ENCODE peak calls at places on chromosome 19, in seven cellular contexts. M, U, L, C, S, B and K are unnamed samples.

GRCh38 chr19:5369962-5370367 is 29.4 kb upstream of the PTPRS start:
- DNase-seq in B (peak; percentile 39), U (peak; percentile 28), S (peak; percentile 48), L (no peak), C (peak; percentile 67), M (no peak), K (peak; percentile 66)

GRCh38 chr19:15629003-15629880 is 11.5 kb upstream of the CYP4F3 start:
- DNase-seq in L (peak; percentile 42), C (peak; percentile 84), B (peak; percentile 59), M (peak; percentile 64), S (peak; percentile 73), U (peak; percentile 53), K (peak; percentile 84)

GRCh38 chr19:42178791-42179500 is 38.5 kb downstream of the DEDD2 start:
- DNase-seq in M (no peak), U (no peak), C (peak; percentile 35), B (no peak), S (peak; percentile 56), L (no peak), K (no peak)

GRCh38 chr19:5090780-5091575 is 122.1 kb downstream of the KDM4B start:
- DNase-seq in B (peak; percentile 14), S (no peak), U (peak; percentile 33), C (no peak), M (no peak), L (peak; percentile 73), K (no peak)

GRCh38 chr19:47675859-47676258 is 37.4 kb upstream of the EHD2 start:
- DNase-seq in U (no peak), M (no peak), L (no peak), C (no peak), B (no peak), S (no peak), K (no peak)

GRCh38 chr19:34269968-34270621 is 15.7 kb downstream of the GARRE1 start:
- DNase-seq in C (peak; percentile 64), B (peak; percentile 90), U (peak; percentile 92), S (peak; percentile 89), L (peak; percentile 51), M (peak; percentile 70), K (peak; percentile 43)

GRCh38 chr19:15210323-15210774 is 9.6 kb upstream of the NOTCH3 start:
- DNase-seq in B (peak; percentile 97), L (peak; percentile 67), M (peak; percentile 57), U (peak; percentile 74), S (no peak), C (no peak), K (no peak)

GRCh38 chr19:53076984-53077383 is 26.2 kb downstream of the ZNF160 start:
- DNase-seq in C (no peak), M (no peak), S (peak; percentile 25), U (peak; percentile 61), B (peak; percentile 70), L (peak; percentile 15), K (no peak)

GRCh38 chr19:4456843-4457653 is 546 bp downstream of the UBXN6 start:
- DNase-seq in C (peak; percentile 82), L (peak; percentile 60), M (peak; percentile 25), B (peak; percentile 50), S (peak; percentile 69), U (peak; percentile 70), K (peak; percentile 88)

GRCh38 chr19:43634877-43635560 is 4.6 kb downstream of the CADM4 start:
- DNase-seq in U (peak; percentile 24), L (peak; percentile 39), B (peak; percentile 61), S (peak; percentile 57), C (no peak), M (no peak), K (no peak)

GRCh38 chr19:30046522-30046921 is 104.5 kb downstream of the URI1 start:
- DNase-seq in C (no peak), U (peak; percentile 9), L (no peak), B (peak; percentile 5), M (no peak), S (peak; percentile 26), K (peak; percentile 45)
- TF ChIP-seq CTCF in C (peak; percentile 50), U (peak; percentile 46), L (peak; percentile 56), B (peak; percentile 45), M (peak; percentile 9), S (peak; percentile 79), K (peak; percentile 66)

DNA sequence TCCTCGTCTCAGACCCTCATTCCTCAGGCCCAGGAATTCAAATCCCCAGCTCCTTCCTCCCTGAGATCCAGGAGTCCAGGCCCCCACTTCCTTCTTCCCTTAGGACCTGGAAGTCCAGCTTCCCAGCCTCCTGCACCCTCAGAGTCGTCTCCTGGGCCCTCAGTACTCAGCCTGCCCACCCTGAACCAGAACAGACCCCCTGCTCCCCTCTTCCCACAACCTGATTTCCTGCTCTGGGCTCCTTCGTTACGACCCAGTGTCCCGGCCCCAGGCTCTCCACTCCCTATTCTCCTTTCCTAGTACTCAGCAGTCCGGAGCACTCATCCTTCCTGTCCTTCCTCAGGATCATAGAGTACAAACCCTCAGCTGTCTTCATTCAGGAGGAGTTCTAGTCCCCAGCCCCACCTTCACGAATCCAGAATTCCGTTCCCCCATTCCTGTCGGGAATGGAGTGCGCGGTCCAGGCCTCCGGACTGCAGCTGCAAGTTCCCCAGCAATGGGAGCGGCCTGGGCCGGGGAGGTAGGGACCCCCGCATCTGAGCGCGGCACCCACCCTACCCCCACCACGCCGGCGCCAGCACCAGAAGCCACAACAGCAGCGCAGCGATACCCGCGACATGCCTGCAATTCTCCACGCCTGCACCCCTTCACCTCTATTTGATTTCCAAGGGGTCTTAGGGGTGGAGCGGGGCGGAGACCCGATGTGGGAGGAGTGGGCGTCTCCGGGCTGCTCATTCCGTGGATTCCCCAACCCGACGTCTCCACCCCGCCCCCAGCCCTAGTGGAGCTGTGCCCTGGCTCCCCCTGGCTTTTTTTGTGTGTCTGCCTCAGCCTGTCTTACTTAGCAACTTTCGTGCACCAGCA is 12.7 kb downstream of the EGLN2 start:
- DNase-seq in U (no peak), M (no peak), C (no peak), B (no peak), S (no peak), L (no peak), K (no peak)
- TF ChIP-seq CTCF in U (no peak), M (no peak), C (peak; percentile 20), B (no peak), S (no peak), L (no peak), K (peak; percentile 20)

DNA sequence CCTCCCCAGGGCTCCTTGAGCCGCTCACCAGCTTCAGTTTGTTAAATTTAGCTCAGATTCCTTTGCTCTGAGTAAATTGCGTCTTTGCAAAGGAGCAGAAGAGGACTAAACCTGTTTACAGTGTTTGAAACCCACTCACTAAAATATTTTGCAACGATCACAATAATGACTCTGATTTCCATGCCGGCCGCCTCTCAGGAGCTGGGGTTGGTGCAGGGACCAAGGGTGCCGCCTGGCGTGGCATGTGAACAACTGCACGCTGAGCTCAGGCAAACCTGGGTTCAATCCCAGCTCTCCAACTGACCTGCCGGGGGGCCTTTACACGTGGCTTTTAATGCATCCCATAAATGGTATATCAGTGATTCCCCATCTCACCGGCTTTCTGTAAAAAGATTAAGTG is 68.7 kb upstream of the CACNA1A start:
- DNase-seq in S (peak; percentile 8), M (no peak), U (no peak), B (peak; percentile 35), L (peak; percentile 50), C (no peak), K (no peak)
- TF ChIP-seq CTCF in S (peak; percentile 47), M (no peak), U (peak; percentile 32), B (peak; percentile 45), L (peak; percentile 63), C (peak; percentile 33), K (no peak)

GRCh38 chr19:29535432-29535831 is 9.6 kb downstream of the VSTM2B start:
- DNase-seq in B (no peak), M (no peak), U (no peak), C (no peak), S (no peak), L (no peak), K (no peak)

GRCh38 chr19:29537181-29537580 is 11.4 kb downstream of the VSTM2B start:
- DNase-seq in L (no peak), U (no peak), S (no peak), B (no peak), C (no peak), M (no peak), K (no peak)

GRCh38 chr19:29533578-29534544 is 8.1 kb downstream of the VSTM2B start:
- DNase-seq in M (no peak), U (no peak), C (no peak), L (no peak), B (no peak), S (no peak), K (no peak)

GRCh38 chr19:29537601-29538000 is 11.8 kb downstream of the VSTM2B start:
- DNase-seq in B (no peak), C (no peak), M (no peak), S (no peak), U (no peak), L (no peak), K (no peak)

DNA sequence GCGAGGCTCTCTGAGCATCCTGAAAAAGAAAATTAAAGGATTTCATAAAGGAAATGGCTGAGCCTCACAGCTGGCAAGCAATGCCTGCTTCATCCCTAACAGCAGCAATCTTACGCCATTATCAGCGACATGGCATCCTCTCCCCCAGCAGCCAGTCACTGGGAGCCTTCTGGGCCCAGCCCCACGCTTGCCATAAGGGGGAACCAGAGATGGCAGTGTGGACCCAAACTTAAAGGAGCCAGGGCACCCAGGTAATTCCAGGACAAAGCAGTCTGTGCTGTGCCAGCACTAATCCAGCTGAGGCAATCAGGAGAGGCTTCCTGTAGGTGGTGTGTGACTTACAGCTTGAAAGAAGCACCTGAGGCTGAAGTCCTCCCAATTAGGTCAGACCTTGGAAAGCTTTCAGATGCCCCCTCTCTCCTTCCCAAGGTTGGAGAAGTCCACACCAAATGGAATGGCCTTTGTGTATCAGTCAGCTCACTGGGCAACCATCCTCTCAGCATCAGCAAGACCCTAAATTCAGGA is 10.3 kb downstream of the VSTM2B start:
- DNase-seq in M (no peak), C (no peak), L (no peak), B (no peak), U (no peak), S (no peak), K (no peak)
- TF ChIP-seq CTCF in M (no peak), C (no peak), L (no peak), B (no peak), U (no peak), S (no peak), K (no peak)

GRCh38 chr19:1648926-1649541 is 3.4 kb downstream of the TCF3 start:
- DNase-seq in C (no peak), M (no peak), B (no peak), U (no peak), L (no peak), S (no peak), K (peak; percentile 71)
- TF ChIP-seq CTCF in C (peak; percentile 9), M (no peak), B (no peak), U (no peak), L (no peak), S (peak; percentile 58), K (peak; percentile 26)

DNA sequence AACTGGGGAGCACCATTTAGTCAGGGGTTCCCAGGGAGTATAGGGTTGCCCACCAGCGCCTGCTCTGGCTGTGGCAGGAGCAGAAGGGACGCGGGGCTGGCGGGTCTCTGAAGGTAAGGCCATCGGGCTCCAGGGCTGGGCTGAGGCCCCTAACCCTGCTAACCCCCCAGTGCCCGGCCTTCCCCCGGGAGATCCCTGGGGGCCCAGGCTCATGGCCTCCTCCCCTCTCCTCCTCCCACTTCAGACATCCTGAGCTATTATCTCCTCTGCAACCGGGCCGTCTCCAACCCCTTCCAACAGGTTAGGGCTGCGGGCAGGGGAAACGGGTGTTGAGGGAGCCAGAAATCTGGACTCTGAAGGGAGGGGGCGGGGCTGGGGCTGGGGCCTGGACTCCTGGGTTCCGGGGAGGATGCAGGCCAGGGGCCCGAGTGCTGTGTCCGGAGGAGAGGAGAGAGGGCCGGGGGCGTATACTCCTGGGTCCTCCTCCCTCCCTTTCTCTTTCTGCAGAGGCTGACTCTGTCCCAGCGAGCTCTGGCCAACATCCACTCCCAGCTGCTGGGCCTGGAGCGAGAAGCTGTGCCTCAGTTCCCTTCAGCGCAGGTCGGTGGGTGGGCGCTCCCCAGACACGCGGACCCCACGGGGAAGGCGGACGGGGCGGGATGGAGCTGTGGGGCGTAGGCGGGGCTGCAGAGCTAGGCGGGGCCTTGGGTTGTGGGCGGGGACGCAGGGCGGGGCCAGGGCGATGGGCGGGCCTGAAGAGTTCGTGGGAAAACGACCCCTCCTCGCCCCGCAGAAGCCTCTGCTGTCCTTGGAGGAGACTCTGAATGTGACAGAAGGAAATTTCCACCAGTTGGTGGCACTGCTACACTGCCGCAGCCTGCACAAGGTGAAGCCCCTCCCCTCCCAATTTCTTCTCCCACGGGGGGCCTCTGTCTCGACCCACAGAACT is 15.3 kb downstream of the TTYH1 start:
- DNase-seq in C (peak; percentile 77), L (no peak), S (peak; percentile 26), U (peak; percentile 40), M (no peak), B (peak; percentile 30), K (peak; percentile 82)
- TF ChIP-seq CTCF in C (no peak), L (peak; percentile 4), S (peak; percentile 41), U (no peak), M (no peak), B (no peak), K (no peak)